ENCODE peak calls at places on chromosomes 3 and 15, in ten cellular contexts. U, S, L, X, A, R, J, C, M and Z are unnamed samples. For H3K36me3 and H3K4me1, the result is how much of the 10 kb centered on the place peaks cover.

GRCh38 chr3:195209836-195210551 is 61.0 kb downstream of the XXYLT1 start:
- DNase-seq in U (no peak), S (peak), L (no peak), X (peak), A (peak), R (peak), J (no peak), C (peak), M (no peak), Z (peak)

GRCh38 chr3:172174396-172175253 is 135.2 kb downstream of the FNDC3B start:
- DNase-seq in U (no peak), S (no peak), L (no peak), X (no peak), A (no peak), R (no peak), J (peak), C (no peak), M (peak), Z (no peak)

GRCh38 chr15:70291696-70292510 is 194.2 kb upstream of the TLE3 start:
- DNase-seq in U (no peak), S (no peak), L (no peak), X (no peak), A (no peak), R (no peak), J (no peak), C (peak), M (no peak), Z (no peak)

GRCh38 chr15:76793162-76793561 is 112.0 kb downstream of the SCAPER start:
- DNase-seq in U (no peak), S (no peak), L (no peak), X (no peak), A (no peak), R (no peak), J (no peak), C (no peak), M (peak), Z (no peak)

GRCh38 chr15:37900286-37901221 is 33.9 kb upstream of the TMCO5A start:
- DNase-seq in U (peak), S (no peak), L (no peak), X (no peak), A (no peak), R (peak), J (peak), C (no peak), M (no peak), Z (no peak)

GRCh38 chr15:38894260-38894948 is 329.8 kb upstream of the RASGRP1 start:
- DNase-seq in U (peak), S (no peak), L (no peak), X (no peak), A (no peak), R (peak), J (peak), C (no peak), M (no peak), Z (no peak)

GRCh38 chr15:88644741-88645140 is 5.9 kb downstream of the ISG20 start:
- DNase-seq in U (no peak), S (no peak), L (no peak), X (no peak), A (no peak), R (peak), J (no peak), C (no peak), M (peak), Z (no peak)

GRCh38 chr3:71398157-71398836 is 185.2 kb downstream of the FOXP1 start:
- DNase-seq in U (no peak), S (no peak), L (no peak), X (no peak), A (no peak), R (no peak), J (peak), C (no peak), M (no peak), Z (no peak)

GRCh38 chr3:104879919-104880318 is 486.8 kb upstream of the ALCAM start:
- DNase-seq in U (peak), S (no peak), L (no peak), X (no peak), A (no peak), R (peak), J (peak), C (no peak), M (no peak), Z (no peak)

GRCh38 chr3:71088019-71088711 is 495.4 kb downstream of the FOXP1 start:
- DNase-seq in U (no peak), S (no peak), L (no peak), X (no peak), A (no peak), R (peak), J (no peak), C (no peak), M (no peak), Z (no peak)

GRCh38 chr15:78177447-78177873 is 28.3 kb downstream of the IDH3A start:
- DNase-seq in U (peak), S (no peak), L (no peak), X (peak), A (no peak), R (peak), J (no peak), C (no peak), M (peak), Z (peak)

GRCh38 chr3:195839260-195840010 is 27.7 kb upstream of the MUC4 start:
- DNase-seq in U (no peak), S (no peak), L (no peak), X (no peak), A (no peak), R (peak), J (no peak), C (no peak), M (no peak), Z (no peak)

GRCh38 chr15:49460411-49460941 is 37.4 kb downstream of the FGF7 start:
- DNase-seq in U (no peak), S (no peak), L (no peak), X (no peak), A (no peak), R (no peak), J (no peak), C (no peak), M (no peak), Z (no peak)

GRCh38 chr15:101514318-101514717 is 24.8 kb upstream of the PCSK6 start:
- DNase-seq in U (no peak), S (no peak), L (no peak), X (no peak), A (no peak), R (no peak), J (no peak), C (no peak), M (no peak), Z (no peak)

GRCh38 chr3:123773681-123774431 is 110.3 kb downstream of the MYLK start:
- DNase-seq in U (no peak), S (peak), L (no peak), X (no peak), A (no peak), R (peak), J (peak), C (no peak), M (no peak), Z (peak)

GRCh38 chr3:54756330-54756731 is 171.5 kb downstream of the LRTM1 start:
- DNase-seq in U (no peak), S (no peak), L (no peak), X (no peak), A (no peak), R (no peak), J (peak), C (no peak), M (no peak), Z (no peak)

GRCh38 chr15:75578948-75579908 is at the start of gene PTPN9:
- DNase-seq in U (peak), S (peak), L (peak), X (peak), A (no peak), R (peak), J (peak), C (peak), M (peak), Z (peak)

GRCh38 chr15:69388259-69388658 is 25.9 kb upstream of the KIF23 start:
- DNase-seq in U (peak), S (no peak), L (no peak), X (no peak), A (peak), R (peak), J (no peak), C (peak), M (no peak), Z (no peak)

GRCh38 chr3:184154909-184155643 is at the start of gene DVL3:
- DNase-seq in U (peak), S (peak), L (peak), X (peak), A (no peak), R (peak), J (peak), C (peak), M (peak), Z (peak)

GRCh38 chr15:31270767-31271166 is 55.9 kb upstream of the KLF13 start:
- DNase-seq in U (no peak), S (peak), L (no peak), X (peak), A (no peak), R (peak), J (no peak), C (no peak), M (peak), Z (peak)

GRCh38 chr15:20659265-20659664 is 117.7 kb upstream of the GOLGA6L6 start:
- DNase-seq in U (no peak), S (no peak), L (no peak), X (no peak), A (no peak), R (no peak), J (no peak), C (peak), M (no peak), Z (no peak)

GRCh38 chr15:42363487-42363886 is 4.2 kb downstream of the CAPN3 start:
- DNase-seq in U (no peak), S (no peak), L (no peak), X (no peak), A (no peak), R (no peak), J (no peak), C (no peak), M (peak), Z (no peak)

GRCh38 chr15:77659350-77660321 is 26.9 kb upstream of the LINGO1 start:
- DNase-seq in U (peak), S (no peak), L (peak), X (peak), A (no peak), R (peak), J (peak), C (no peak), M (peak), Z (peak)

GRCh38 chr15:89575656-89576416 is 567 bp downstream of the TICRR start:
- DNase-seq in U (no peak), S (no peak), L (no peak), X (no peak), A (no peak), R (peak), J (no peak), C (no peak), M (peak), Z (peak)

GRCh38 chr3:73680696-73681095 is 56.0 kb upstream of the PDZRN3 start:
- DNase-seq in U (no peak), S (no peak), L (no peak), X (no peak), A (no peak), R (no peak), J (no peak), C (no peak), M (no peak), Z (no peak)

GRCh38 chr15:101182215-101182614 is 69.6 kb downstream of the CHSY1 start:
- DNase-seq in U (no peak), S (no peak), L (no peak), X (no peak), A (no peak), R (no peak), J (no peak), C (no peak), M (no peak), Z (no peak)

DNA sequence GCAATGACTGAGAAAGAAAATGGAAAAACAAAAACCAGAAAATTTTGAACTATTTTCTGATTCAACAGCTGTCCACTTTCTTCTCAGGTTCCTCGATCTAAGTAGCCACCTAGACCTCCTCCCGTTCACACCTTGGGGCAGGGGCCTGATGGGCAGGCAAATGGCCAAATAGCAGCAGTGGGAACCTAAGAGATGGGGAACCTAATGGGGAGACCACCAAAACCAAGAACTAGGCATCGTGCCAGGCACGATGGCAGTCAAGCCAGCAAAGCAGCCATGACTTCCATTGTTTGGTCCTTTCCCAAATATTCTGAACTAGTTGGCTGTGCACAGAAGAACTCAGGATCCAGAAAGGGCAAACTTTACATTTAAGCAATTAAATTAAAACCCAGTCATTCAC is 57.1 kb downstream of the CAPN7 start:
- DNase-seq in U (no peak), S (no peak), L (no peak), X (peak), A (no peak), R (no peak), J (no peak), C (no peak), M (no peak), Z (no peak)
- H3K36me3 ChIP-seq in U (under half), S (under half), L (under half), X (under half), A (under half), R (under half), J (under half), C (under half), M (half or more), Z (under half)

DNA sequence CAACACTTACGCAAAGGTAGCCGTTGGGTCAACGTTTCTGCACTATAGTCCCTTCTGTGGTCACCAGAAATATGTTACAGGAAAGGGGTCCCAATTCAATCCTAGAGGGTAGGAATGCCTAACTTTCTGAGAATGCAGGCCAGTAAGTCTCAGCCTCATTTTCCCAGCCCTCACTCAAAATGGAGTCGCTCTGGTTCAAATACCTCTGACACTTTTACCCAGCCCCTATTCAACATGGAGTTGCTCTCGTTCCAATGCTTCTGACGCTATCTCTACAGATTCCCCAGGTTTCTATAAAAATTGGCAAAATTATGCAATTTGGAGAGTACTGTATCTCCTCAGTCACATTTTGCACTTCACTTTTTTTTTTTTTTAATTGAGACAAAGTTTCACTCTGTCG is 39.7 kb downstream of the ZNF445 start:
- DNase-seq in U (no peak), S (no peak), L (no peak), X (no peak), A (no peak), R (no peak), J (no peak), C (no peak), M (no peak), Z (no peak)
- H3K4me1 ChIP-seq in U (under half), S (under half), L (under half), X (under half), A (under half), R (under half), J (under half), C (under half), M (under half), Z (under half)

DNA sequence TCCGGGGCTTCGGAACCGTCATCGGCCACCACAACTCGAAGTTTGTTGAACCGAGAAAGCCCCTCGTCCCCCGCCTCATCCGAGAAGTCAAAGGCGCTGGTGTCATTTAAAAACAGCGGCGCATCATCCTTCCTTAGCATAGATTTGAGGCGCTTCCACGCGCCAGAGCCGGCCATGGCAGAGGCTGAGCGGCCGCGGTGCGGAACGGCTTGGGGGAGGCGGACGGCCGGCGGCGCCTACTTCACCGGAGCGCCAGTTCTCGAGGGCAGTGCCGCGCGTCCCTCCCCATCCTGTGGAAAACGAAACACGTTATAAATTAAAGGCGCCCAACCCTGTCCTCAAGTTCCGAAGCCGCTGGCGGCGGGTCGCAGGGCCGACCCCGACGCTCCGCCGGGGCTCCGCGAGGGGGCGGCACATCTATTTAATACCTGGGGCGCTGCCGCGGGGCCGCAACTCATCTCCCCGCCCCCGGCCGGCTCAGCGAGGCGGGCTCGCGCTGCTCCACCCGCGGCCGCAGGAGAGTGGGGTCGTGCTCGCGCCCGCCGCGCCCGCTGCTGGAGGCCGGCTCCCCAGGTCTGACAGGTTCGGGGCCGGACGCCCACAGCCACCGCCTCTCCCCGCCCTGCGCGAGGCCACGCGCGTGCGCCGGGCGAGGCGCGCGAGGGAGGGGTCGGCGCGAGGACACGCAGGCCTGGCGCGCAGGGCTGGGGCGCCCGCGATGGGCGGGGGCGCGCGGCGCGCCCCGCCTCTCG is at the start of gene SLC30A4:
- DNase-seq in U (peak), S (peak), L (peak), X (peak), A (no peak), R (peak), J (peak), C (peak), M (peak), Z (peak)
- TF ChIP-seq CTCF in U (no peak), S (no peak), L (peak), X (no peak), A (no peak), R (peak), J (peak), C (peak), M (peak), Z (peak)

DNA sequence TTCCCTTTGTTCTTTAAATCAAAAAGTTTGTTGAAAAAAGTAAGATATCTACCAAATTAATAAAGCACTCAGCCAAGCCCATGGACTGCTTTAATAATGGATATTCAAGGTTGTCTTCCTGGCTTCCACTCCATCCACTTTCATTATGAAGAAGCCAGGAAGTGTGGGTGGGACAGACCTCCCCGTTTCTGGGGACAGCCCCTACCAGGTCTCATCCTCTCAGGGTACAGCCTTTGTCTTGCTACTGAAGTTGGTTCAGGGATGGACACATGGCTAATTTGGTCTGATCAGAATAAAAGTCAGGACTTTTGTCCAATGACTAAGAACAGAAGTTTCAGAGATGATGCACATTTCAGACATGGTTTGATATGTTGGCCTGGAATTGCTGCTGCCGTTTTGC is 32.6 kb downstream of the CCNB2 start:
- DNase-seq in U (no peak), S (no peak), L (no peak), X (no peak), A (no peak), R (no peak), J (no peak), C (no peak), M (no peak), Z (no peak)
- H3K36me3 ChIP-seq in U (under half), S (under half), L (under half), X (under half), A (under half), R (half or more), J (under half), C (under half), M (half or more), Z (under half)

GRCh38 chr3:146153429-146153828 is 7.6 kb downstream of the PLOD2 start:
- DNase-seq in U (no peak), S (no peak), L (no peak), X (no peak), A (no peak), R (peak), J (no peak), C (no peak), M (no peak), Z (no peak)
- H3K4me1 ChIP-seq in U (under half), S (under half), L (under half), X (half or more), A (under half), R (half or more), J (under half), C (under half), M (under half), Z (under half)

GRCh38 chr3:9080165-9080564 is 116.9 kb upstream of the RAD18 start:
- DNase-seq in U (peak), S (no peak), L (no peak), X (no peak), A (no peak), R (no peak), J (no peak), C (no peak), M (no peak), Z (no peak)

GRCh38 chr3:9076985-9077384 is 113.7 kb upstream of the RAD18 start:
- DNase-seq in U (no peak), S (no peak), L (no peak), X (no peak), A (no peak), R (no peak), J (no peak), C (no peak), M (peak), Z (no peak)

GRCh38 chr3:9081201-9081818 is 118.0 kb upstream of the RAD18 start:
- DNase-seq in U (no peak), S (no peak), L (no peak), X (no peak), A (no peak), R (no peak), J (no peak), C (no peak), M (peak), Z (no peak)

GRCh38 chr3:9079674-9080073 is 116.4 kb upstream of the RAD18 start:
- DNase-seq in U (peak), S (no peak), L (no peak), X (no peak), A (peak), R (no peak), J (no peak), C (no peak), M (no peak), Z (no peak)

GRCh38 chr3:9078561-9079240 is 115.4 kb upstream of the RAD18 start:
- DNase-seq in U (peak), S (no peak), L (no peak), X (no peak), A (no peak), R (no peak), J (no peak), C (no peak), M (peak), Z (no peak)
- TF ChIP-seq CTCF in U (peak), S (no peak), L (no peak), X (peak), A (peak), R (no peak), J (peak), C (no peak), M (peak), Z (no peak)

DNA sequence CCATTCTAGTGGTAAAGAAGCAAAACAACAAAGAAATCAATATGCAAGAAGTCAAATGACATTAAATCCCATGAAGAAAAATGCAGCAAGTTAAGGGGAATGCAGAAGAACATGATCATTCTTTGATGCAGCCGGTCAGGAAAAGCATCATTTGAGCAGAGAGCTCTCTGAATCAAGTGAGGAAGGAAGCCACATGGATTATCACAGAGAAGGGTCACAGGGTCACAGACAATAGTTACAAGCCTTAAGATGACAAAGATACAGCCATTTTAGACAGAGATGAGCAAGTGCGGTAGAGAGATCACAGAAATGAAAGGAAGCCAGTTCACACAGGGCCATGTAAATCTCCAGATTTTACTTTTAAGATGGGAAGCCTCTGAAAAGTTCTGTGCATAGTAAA is 43.9 kb downstream of the UBE3A start:
- DNase-seq in U (no peak), S (no peak), L (no peak), X (no peak), A (no peak), R (no peak), J (no peak), C (no peak), M (no peak), Z (no peak)
- H3K36me3 ChIP-seq in U (under half), S (under half), L (under half), X (under half), A (under half), R (under half), J (under half), C (under half), M (half or more), Z (under half)